ENCODE peak calls at places on chromosomes 5 and 9, in nine cellular contexts. G, M, K, C, P, A, U, D and X are unnamed samples.

GRCh38 chr5:145429170-145429569 is 406.0 kb downstream of the PRELID2 start:
- DNase-seq in G (no peak), M (no peak), K (no peak), C (no peak), P (no peak), A (no peak), U (no peak), D (no peak), X (no peak)

GRCh38 chr9:99307846-99308245 is 85.8 kb downstream of the SEC61B start:
- DNase-seq in G (no peak), M (no peak), K (no peak), C (no peak), P (no peak), A (no peak), U (no peak), D (no peak), X (no peak)

GRCh38 chr5:109756543-109757186 is 66.9 kb downstream of the MAN2A1 start:
- DNase-seq in G (no peak), M (no peak), K (no peak), C (no peak), P (no peak), A (no peak), U (no peak), D (no peak), X (no peak)

GRCh38 chr5:14594378-14595074 is 12.9 kb downstream of the OTULINL start:
- DNase-seq in G (no peak), M (no peak), K (no peak), C (no peak), P (no peak), A (no peak), U (no peak), D (no peak), X (no peak)

GRCh38 chr9:13750639-13751038 is 471.1 kb upstream of the MPDZ start:
- DNase-seq in G (no peak), M (no peak), K (no peak), C (no peak), P (no peak), A (no peak), U (no peak), D (no peak), X (no peak)

GRCh38 chr5:150301901-150302300 is 804 bp downstream of the ARSI start:
- DNase-seq in G (no peak), M (no peak), K (no peak), C (no peak), P (no peak), A (no peak), U (no peak), D (no peak), X (no peak)

GRCh38 chr5:150778103-150778516 is 447 bp upstream of the SMIM3 start:
- DNase-seq in G (no peak), M (no peak), K (no peak), C (no peak), P (peak), A (no peak), U (no peak), D (no peak), X (no peak)

GRCh38 chr5:82793808-82794419 is 283.3 kb downstream of the TMEM167A start:
- DNase-seq in G (peak), M (no peak), K (no peak), C (no peak), P (peak), A (peak), U (no peak), D (peak), X (peak)

GRCh38 chr9:79489241-79490000 is 82.3 kb upstream of the TLE4 start:
- DNase-seq in G (no peak), M (no peak), K (no peak), C (no peak), P (peak), A (no peak), U (no peak), D (no peak), X (peak)

GRCh38 chr5:175692996-175693700 is 35.3 kb downstream of the HRH2 start:
- DNase-seq in G (no peak), M (no peak), K (no peak), C (no peak), P (no peak), A (no peak), U (no peak), D (no peak), X (no peak)

GRCh38 chr9:36543916-36544315 is 28.8 kb upstream of the MELK start:
- DNase-seq in G (no peak), M (no peak), K (no peak), C (no peak), P (no peak), A (no peak), U (no peak), D (no peak), X (peak)

GRCh38 chr9:127021664-127022337 is 100.6 kb downstream of the ANGPTL2 start:
- DNase-seq in G (no peak), M (no peak), K (no peak), C (peak), P (peak), A (no peak), U (peak), D (no peak), X (peak)

GRCh38 chr9:84125046-84125445 is 144.4 kb downstream of the RMI1 start:
- DNase-seq in G (no peak), M (no peak), K (no peak), C (no peak), P (no peak), A (no peak), U (no peak), D (no peak), X (no peak)

GRCh38 chr9:111153973-111154590 is 115.8 kb upstream of the LPAR1 start:
- DNase-seq in G (no peak), M (no peak), K (no peak), C (no peak), P (no peak), A (no peak), U (no peak), D (no peak), X (no peak)

GRCh38 chr5:157106668-157107461 is 2.0 kb downstream of the HAVCR2 start:
- DNase-seq in G (peak), M (peak), K (no peak), C (peak), P (no peak), A (peak), U (peak), D (no peak), X (peak)

GRCh38 chr9:99559776-99560175 is 261.9 kb upstream of the NR4A3 start:
- DNase-seq in G (no peak), M (no peak), K (no peak), C (no peak), P (no peak), A (no peak), U (no peak), D (no peak), X (no peak)

GRCh38 chr5:137126829-137127228 is 372.3 kb downstream of the SPOCK1 start:
- DNase-seq in G (no peak), M (no peak), K (no peak), C (no peak), P (no peak), A (no peak), U (no peak), D (no peak), X (no peak)

GRCh38 chr9:5513966-5514365 is 3.6 kb downstream of the PDCD1LG2 start:
- DNase-seq in G (no peak), M (no peak), K (no peak), C (no peak), P (no peak), A (no peak), U (no peak), D (no peak), X (no peak)

GRCh38 chr9:23258569-23258968 is 567.5 kb downstream of the ELAVL2 start:
- DNase-seq in G (no peak), M (no peak), K (no peak), C (no peak), P (no peak), A (no peak), U (no peak), D (no peak), X (no peak)

GRCh38 chr9:90064248-90064647 is 459.4 kb downstream of the GADD45G start:
- DNase-seq in G (no peak), M (no peak), K (no peak), C (no peak), P (peak), A (no peak), U (no peak), D (no peak), X (no peak)

GRCh38 chr9:136671646-136672430 is 9.1 kb downstream of the EGFL7 start:
- DNase-seq in G (peak), M (no peak), K (no peak), C (peak), P (no peak), A (peak), U (no peak), D (peak), X (no peak)

GRCh38 chr5:6377582-6378127 is 692 bp downstream of the MED10 start:
- DNase-seq in G (no peak), M (no peak), K (no peak), C (no peak), P (no peak), A (peak), U (no peak), D (peak), X (no peak)

GRCh38 chr5:174323878-174324281 is 278.4 kb downstream of the NSG2 start:
- DNase-seq in G (no peak), M (no peak), K (no peak), C (no peak), P (no peak), A (peak), U (no peak), D (no peak), X (peak)

GRCh38 chr9:1673300-1673699 is 341.8 kb upstream of the SMARCA2 start:
- DNase-seq in G (no peak), M (no peak), K (no peak), C (no peak), P (no peak), A (no peak), U (no peak), D (no peak), X (no peak)

GRCh38 chr5:12704955-12705354 is 800.7 kb upstream of the CTNND2 start:
- DNase-seq in G (no peak), M (no peak), K (no peak), C (no peak), P (no peak), A (no peak), U (no peak), D (no peak), X (no peak)